ENCODE peak calls at places on chromosomes 4 and X, in five cellular contexts. G is HepG2, L is tibial artery, Y is upper lobe of right lung, H is PC-3. U is an unnamed sample. For H3K27me3 and H3K4me1, the result is how much of the 10 kb centered on the place peaks cover.

GRCh38 chr4:102623622-102624021 is 122.5 kb downstream of the NFKB1 start:
- DNase-seq in G (peak), L (no peak), Y (no peak), H (peak), U (no peak)

GRCh38 chrX:150566734-150567182 is 1.7 kb upstream of the MTM1 start:
- DNase-seq in G (no peak), L (no peak), Y (no peak), H (no peak), U (no peak)

GRCh38 chr4:136863756-136864155 is 668.5 kb downstream of the PCDH18 start:
- DNase-seq in G (no peak), L (no peak), Y (no peak), H (no peak), U (no peak)

GRCh38 chr4:54941994-54942552 is 183.3 kb downstream of the KDR start:
- DNase-seq in G (no peak), L (no peak), Y (no peak), H (no peak), U (no peak)

GRCh38 chr4:159197260-159197884 is 94.5 kb downstream of the RAPGEF2 start:
- DNase-seq in G (no peak), L (no peak), Y (no peak), H (no peak), U (no peak)

GRCh38 chr4:57193996-57194675 is 84.0 kb upstream of the IGFBP7 start:
- DNase-seq in G (no peak), L (no peak), Y (no peak), H (no peak), U (no peak)

GRCh38 chrX:110180176-110180927 is 137.5 kb downstream of the AMMECR1 start:
- DNase-seq in G (no peak), L (no peak), Y (no peak), H (peak), U (no peak)

GRCh38 chr4:55359397-55359916 is 13.4 kb downstream of the SRD5A3 start:
- DNase-seq in G (no peak), L (peak), Y (no peak), H (no peak), U (no peak)

GRCh38 chr4:48698029-48698901 is 81.8 kb downstream of the FRYL start:
- DNase-seq in G (peak), L (no peak), Y (no peak), H (peak), U (no peak)

GRCh38 chrX:137916090-137916746 is 350.3 kb downstream of the ZIC3 start:
- DNase-seq in G (no peak), L (no peak), Y (no peak), H (no peak), U (no peak)

GRCh38 chr4:2378408-2378807 is 40.0 kb downstream of the ZFYVE28 start:
- DNase-seq in G (no peak), L (no peak), Y (no peak), H (no peak), U (no peak)

GRCh38 chr4:54877006-54877405 is 219.2 kb downstream of the KIT start:
- DNase-seq in G (no peak), L (no peak), Y (no peak), H (peak), U (no peak)

GRCh38 chrX:133402830-133403625 is 12.3 kb downstream of the GPC4 start:
- DNase-seq in G (no peak), L (no peak), Y (no peak), H (no peak), U (no peak)

GRCh38 chrX:22015144-22015750 is 16.9 kb upstream of the PHEX start:
- DNase-seq in G (no peak), L (no peak), Y (no peak), H (no peak), U (no peak)

GRCh38 chr4:54658321-54659093 is 750 bp downstream of the KIT start:
- DNase-seq in G (peak), L (peak), Y (peak), H (peak), U (peak)

GRCh38 chr4:95304898-95305297 is 243.9 kb downstream of the UNC5C start:
- DNase-seq in G (no peak), L (no peak), Y (no peak), H (peak), U (no peak)

GRCh38 chr4:54005475-54005874 is 58.9 kb downstream of the CHIC2 start:
- DNase-seq in G (no peak), L (no peak), Y (no peak), H (no peak), U (no peak)

GRCh38 chrX:79975605-79976004 is 38.9 kb upstream of the TBX22 start:
- DNase-seq in G (no peak), L (no peak), Y (no peak), H (no peak), U (no peak)

GRCh38 chrX:67614006-67614405 is 70.2 kb downstream of the AR start:
- DNase-seq in G (no peak), L (no peak), Y (no peak), H (no peak), U (no peak)

GRCh38 chrX:12814434-12814833 is 23.2 kb downstream of the PRPS2 start:
- DNase-seq in G (peak), L (no peak), Y (no peak), H (peak), U (no peak)

GRCh38 chrX:53684415-53685192 is 1.9 kb downstream of the HUWE1 start:
- DNase-seq in G (no peak), L (no peak), Y (no peak), H (peak), U (peak)

GRCh38 chrX:69179380-69179911 is 14.2 kb upstream of the PJA1 start:
- DNase-seq in G (no peak), L (no peak), Y (no peak), H (no peak), U (no peak)

GRCh38 chr4:136818811-136819210 is 713.5 kb downstream of the PCDH18 start:
- DNase-seq in G (no peak), L (no peak), Y (no peak), H (no peak), U (no peak)

GRCh38 chr4:100177126-100177525 is 13.1 kb downstream of the DDIT4L start:
- DNase-seq in G (no peak), L (no peak), Y (no peak), H (no peak), U (no peak)

GRCh38 chrX:71493111-71493613 is 39.7 kb upstream of the OGT start:
- DNase-seq in G (peak), L (no peak), Y (no peak), H (no peak), U (peak)
- H3K27me3 ChIP-seq in G (under half), L (under half), Y (under half), H (under half), U (under half)

GRCh38 chr4:184417802-184418511 is 56.4 kb downstream of the IRF2 start:
- DNase-seq in G (peak), L (no peak), Y (no peak), H (peak), U (no peak)

GRCh38 chr4:184419976-184420375 is 54.4 kb downstream of the IRF2 start:
- DNase-seq in G (no peak), L (no peak), Y (no peak), H (no peak), U (no peak)

GRCh38 chr4:184420402-184420801 is 53.9 kb downstream of the IRF2 start:
- DNase-seq in G (no peak), L (no peak), Y (no peak), H (no peak), U (no peak)

GRCh38 chr4:184415071-184415470 is 59.3 kb downstream of the IRF2 start:
- DNase-seq in G (no peak), L (no peak), Y (no peak), H (peak), U (no peak)

DNA sequence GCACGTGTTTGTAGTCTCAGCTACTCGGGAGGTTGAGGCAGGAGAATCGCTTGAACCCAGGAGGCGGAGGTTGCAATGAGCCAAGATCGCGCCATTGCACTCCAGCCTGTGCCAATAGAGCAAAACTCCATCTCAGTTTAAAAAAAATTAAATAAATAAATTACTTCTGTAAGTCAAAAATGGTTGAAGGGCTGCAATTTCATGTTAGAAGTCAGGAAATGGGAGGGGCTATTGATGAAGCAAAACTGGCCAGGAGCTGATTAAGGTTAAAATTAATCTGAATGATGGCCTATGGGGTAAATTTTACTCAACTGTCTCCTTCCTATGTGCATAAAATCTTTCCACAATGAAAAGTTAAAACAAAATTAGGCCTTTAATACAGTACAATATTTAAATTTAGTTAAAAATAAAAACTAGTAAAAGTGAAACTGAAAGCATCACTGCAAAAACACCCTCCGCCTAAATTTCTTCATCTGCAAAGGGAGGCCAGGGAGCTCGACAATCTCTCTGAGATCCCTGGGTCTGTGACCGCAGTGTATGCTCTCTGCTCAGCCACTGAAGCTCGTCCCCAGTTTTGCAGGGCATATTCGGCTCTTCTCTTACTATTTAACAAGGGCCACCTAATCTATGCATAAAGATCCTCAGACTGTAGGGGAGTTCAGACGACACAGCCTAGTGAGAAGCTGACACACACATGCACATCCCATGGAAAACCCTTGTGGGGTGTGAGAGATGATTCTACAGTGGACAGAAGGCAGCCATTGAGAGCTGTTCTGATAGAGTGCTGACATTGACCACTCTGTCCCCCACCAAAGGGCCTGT is 57.2 kb downstream of the IRF2 start:
- DNase-seq in G (no peak), L (no peak), Y (no peak), H (no peak), U (no peak)
- H3K4me1 ChIP-seq in G (under half), L (under half), Y (under half), H (under half), U (half or more)

GRCh38 chrX:131053076-131053475 is 5.1 kb upstream of the ARHGAP36 start:
- DNase-seq in G (no peak), L (no peak), Y (no peak), H (no peak), U (no peak)
- H3K27me3 ChIP-seq in G (under half), L (under half), Y (under half), H (under half), U (under half)

GRCh38 chrX:23509256-23509655 is 158.0 kb upstream of the PRDX4 start:
- DNase-seq in G (no peak), L (no peak), Y (no peak), H (no peak), U (no peak)
- H3K4me1 ChIP-seq in G (under half), L (under half), Y (under half), H (under half), U (under half)

GRCh38 chrX:139209342-139209741 is 321.2 kb upstream of the F9 start:
- DNase-seq in G (no peak), L (no peak), Y (no peak), H (no peak), U (no peak)
- H3K27me3 ChIP-seq in G (under half), L (under half), Y (under half), H (under half), U (under half)

DNA sequence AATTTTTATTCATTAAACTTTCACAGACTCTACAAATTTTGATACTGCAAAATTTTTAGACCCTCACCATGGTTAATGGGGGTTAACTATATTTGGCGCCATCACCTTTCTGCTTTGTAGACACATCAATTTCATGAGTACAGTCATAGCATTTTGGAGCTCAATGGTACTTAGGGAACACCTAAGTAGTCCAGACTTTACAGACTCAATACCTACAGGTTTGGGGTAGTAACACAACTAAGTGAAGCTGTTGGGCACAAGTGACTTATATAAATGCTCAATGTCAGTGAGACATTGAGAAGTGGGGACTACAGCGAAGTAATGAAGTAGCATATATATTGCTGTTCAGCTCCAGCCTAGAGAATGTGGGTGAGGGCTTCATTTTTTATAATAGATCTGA is 7.5 kb downstream of the GPRIN3 start:
- DNase-seq in G (no peak), L (no peak), Y (no peak), H (no peak), U (no peak)
- H3K4me1 ChIP-seq in G (under half), L (under half), Y (under half), H (under half), U (half or more)